ENCODE peak calls at places on chromosomes 7 and 10, in nine cellular contexts. Z is NCI-H2081; Q is AG04450; Y is activated CD8-positive, alpha-beta T cell treated with anti-CD3 and anti-CD28 coated beads, Interleukin-2, amount 10 ng/mL, durations not matched to agents 7 days and 5 days; U is non-pigmented ciliary epithelial cell; P is NCI-H2171; H is astrocyte of the spinal cord; A is activated gamma-delta T cell treated with Interleukin-2 at 50 U/mL for 16 hours; B is stimulated activated CD4-positive, alpha-beta T cell treated with anti-CD3 and anti-CD28 coated beads, Interleukin-1b, Interleukin-23, amount 100 ng/mL, for 1 hour. T is an unnamed sample.

GRCh38 chr7:22207724-22208225 is 149.2 kb downstream of the RAPGEF5 start:
- DNase-seq in Z (no peak), Q (no peak), Y (no peak), U (no peak), P (no peak), H (no peak), A (no peak), B (no peak), T (no peak)

GRCh38 chr10:79149662-79150443 is 81.1 kb downstream of the ZMIZ1 start:
- DNase-seq in Z (no peak), Q (no peak), Y (peak; percentile 80), U (no peak), P (no peak), H (peak; percentile 65), A (peak; percentile 51), B (no peak), T (no peak)

GRCh38 chr10:133100706-133101463 is 13.2 kb downstream of the ADGRA1 start:
- DNase-seq in Z (no peak), Q (no peak), Y (peak; percentile 32), U (no peak), P (no peak), H (no peak), A (no peak), B (no peak), T (no peak)

GRCh38 chr10:97498841-97499560 is at the start of gene UBTD1:
- DNase-seq in Z (no peak), Q (no peak), Y (peak; percentile 43), U (no peak), P (no peak), H (peak; percentile 39), A (peak; percentile 18), B (peak; percentile 10), T (no peak)

GRCh38 chr7:10684606-10685005 is 289.1 kb upstream of the PHF14 start:
- DNase-seq in Z (no peak), Q (no peak), Y (no peak), U (no peak), P (no peak), H (no peak), A (no peak), B (no peak), T (no peak)

GRCh38 chr10:123582084-123582989 is 83.8 kb upstream of the GPR26 start:
- DNase-seq in Z (peak; percentile 34), Q (no peak), Y (peak; percentile 74), U (peak; percentile 19), P (peak; percentile 40), H (peak; percentile 58), A (peak; percentile 51), B (peak; percentile 46), T (no peak)

GRCh38 chr7:16711730-16712129 is 41.8 kb upstream of the TSPAN13 start:
- DNase-seq in Z (no peak), Q (no peak), Y (no peak), U (no peak), P (no peak), H (peak; percentile 75), A (no peak), B (no peak), T (no peak)

GRCh38 chr7:155412416-155413253 is 45.3 kb upstream of the EN2 start:
- DNase-seq in Z (peak; percentile 65), Q (no peak), Y (peak; percentile 60), U (no peak), P (peak; percentile 17), H (no peak), A (peak; percentile 21), B (peak; percentile 32), T (peak; percentile 2)

GRCh38 chr7:112743811-112744210 is 46.4 kb downstream of the TMEM168 start:
- DNase-seq in Z (peak; percentile 7), Q (no peak), Y (no peak), U (no peak), P (no peak), H (no peak), A (no peak), B (no peak), T (no peak)

GRCh38 chr7:37284805-37285211 is 163.9 kb downstream of the ELMO1 start:
- DNase-seq in Z (peak; percentile 65), Q (no peak), Y (peak; percentile 49), U (no peak), P (no peak), H (no peak), A (peak; percentile 27), B (peak; percentile 17), T (no peak)

GRCh38 chr10:49243139-49243538 is 54.9 kb upstream of the TMEM273 start:
- DNase-seq in Z (no peak), Q (no peak), Y (no peak), U (no peak), P (no peak), H (no peak), A (no peak), B (no peak), T (no peak)

GRCh38 chr7:24704311-24704710 is 53.0 kb downstream of the GSDME start:
- DNase-seq in Z (no peak), Q (no peak), Y (no peak), U (no peak), P (no peak), H (no peak), A (no peak), B (no peak), T (no peak)